ENCODE peak calls at places on chromosomes 2 and 18, in six cellular contexts. A is endothelial cell of umbilical vein, C is HCT116, O is fibroblast of lung, K is PC-3, N is astrocyte. Y is an unnamed sample.

GRCh38 chr2:3377279-3377611 is 373 bp downstream of the EIPR1 start:
- DNase-seq in A (no peak), C (peak; percentile 33), O (peak; percentile 47), K (peak; percentile 46), N (peak; percentile 35), Y (no peak)

GRCh38 chr18:44290366-44290855 is 390.3 kb upstream of the SETBP1 start:
- DNase-seq in A (peak; percentile 21), C (no peak), O (no peak), K (peak; percentile 2), N (peak; percentile 1), Y (no peak)

GRCh38 chr2:16587629-16588028 is 78.0 kb downstream of the CYRIA start:
- DNase-seq in A (peak; percentile 10), C (no peak), O (no peak), K (no peak), N (no peak), Y (no peak)

GRCh38 chr2:75561566-75562512 is 1.1 kb upstream of the EVA1A start:
- DNase-seq in A (no peak), C (no peak), O (no peak), K (peak; percentile 26), N (peak; percentile 55), Y (no peak)

GRCh38 chr18:57026316-57026715 is 120.6 kb upstream of the BOD1L2 start:
- DNase-seq in A (no peak), C (no peak), O (no peak), K (no peak), N (peak; percentile 16), Y (no peak)

GRCh38 chr2:233460726-233461431 is 105.7 kb downstream of the USP40 start:
- DNase-seq in A (no peak), C (no peak), O (no peak), K (no peak), N (no peak), Y (no peak)

GRCh38 chr2:241891315-241891987 is 21.9 kb downstream of the RTP5 start:
- DNase-seq in A (no peak), C (no peak), O (no peak), K (no peak), N (no peak), Y (no peak)

GRCh38 chr2:216829533-216829932 is 30.3 kb downstream of the TNP1 start:
- DNase-seq in A (no peak), C (no peak), O (peak; percentile 41), K (peak; percentile 35), N (peak; percentile 63), Y (no peak)

GRCh38 chr18:55586841-55587240 is 1.2 kb downstream of the TCF4 start:
- DNase-seq in A (peak; percentile 53), C (no peak), O (peak; percentile 67), K (no peak), N (peak; percentile 67), Y (no peak)

GRCh38 chr2:119795309-119796303 is 35.9 kb downstream of the PTPN4 start:
- DNase-seq in A (no peak), C (no peak), O (no peak), K (no peak), N (no peak), Y (no peak)

GRCh38 chr2:236781933-236782788 is 212.5 kb downstream of the ACKR3 start:
- DNase-seq in A (no peak), C (no peak), O (no peak), K (no peak), N (no peak), Y (no peak)

GRCh38 chr2:84870306-84870705 is 10.6 kb downstream of the TRABD2A start:
- DNase-seq in A (no peak), C (no peak), O (no peak), K (no peak), N (no peak), Y (no peak)

GRCh38 chr2:11505652-11506610 is 27.9 kb upstream of the GREB1 start:
- DNase-seq in A (no peak), C (peak; percentile 15), O (no peak), K (peak; percentile 59), N (peak; percentile 17), Y (no peak)

GRCh38 chr2:98554116-98554861 is 54.0 kb downstream of the COA5 start:
- DNase-seq in A (no peak), C (no peak), O (no peak), K (no peak), N (no peak), Y (no peak)

GRCh38 chr18:3514312-3515216 is 64.6 kb downstream of the TGIF1 start:
- DNase-seq in A (no peak), C (no peak), O (no peak), K (peak; percentile 82), N (peak; percentile 37), Y (no peak)

GRCh38 chr2:1752751-1753150 is 8.4 kb upstream of the PXDN start:
- DNase-seq in A (no peak), C (no peak), O (no peak), K (no peak), N (no peak), Y (no peak)

GRCh38 chr2:85766214-85766613 is 12.4 kb downstream of the ATOH8 start:
- DNase-seq in A (peak; percentile 47), C (no peak), O (no peak), K (no peak), N (no peak), Y (no peak)

GRCh38 chr2:147649963-147650362 is 194.9 kb upstream of the ACVR2A start:
- DNase-seq in A (no peak), C (no peak), O (no peak), K (peak; percentile 40), N (no peak), Y (no peak)

GRCh38 chr2:38115216-38116012 is 39.5 kb upstream of the CYP1B1 start:
- DNase-seq in A (peak; percentile 73), C (peak; percentile 59), O (peak; percentile 76), K (peak; percentile 96), N (no peak), Y (no peak)

GRCh38 chr2:207037813-207038212 is 98.5 kb downstream of the CPO start:
- DNase-seq in A (no peak), C (no peak), O (peak; percentile 33), K (no peak), N (no peak), Y (no peak)
- H3K4me3 ChIP-seq in A (no peak overlapping the region), C (no peak overlapping the region), O (no peak overlapping the region), K (no peak overlapping the region), N (no peak overlapping the region), Y (no peak overlapping the region)

GRCh38 chr2:136384541-136385303 is 266.8 kb upstream of the CXCR4 start:
- DNase-seq in A (peak; percentile 44), C (peak; percentile 39), O (peak; percentile 23), K (peak; percentile 55), N (peak; percentile 6), Y (no peak)

GRCh38 chr2:136383161-136383560 is 265.2 kb upstream of the CXCR4 start:
- DNase-seq in A (no peak), C (no peak), O (no peak), K (no peak), N (no peak), Y (no peak)

GRCh38 chr2:136381245-136381644 is 263.3 kb upstream of the CXCR4 start:
- DNase-seq in A (no peak), C (no peak), O (no peak), K (no peak), N (no peak), Y (no peak)

GRCh38 chr2:136378712-136379595 is 261.0 kb upstream of the CXCR4 start:
- DNase-seq in A (peak; percentile 64), C (peak; percentile 39), O (peak; percentile 45), K (peak; percentile 61), N (peak; percentile 19), Y (peak; percentile 22)

GRCh38 chr2:136381722-136382633 is 264.0 kb upstream of the CXCR4 start:
- DNase-seq in A (no peak), C (no peak), O (no peak), K (no peak), N (no peak), Y (no peak)
- H3K9ac ChIP-seq in A (no peak overlapping the region), C (no peak overlapping the region), O (no peak overlapping the region), K (no peak overlapping the region), N (no peak overlapping the region), Y (no peak overlapping the region)

DNA sequence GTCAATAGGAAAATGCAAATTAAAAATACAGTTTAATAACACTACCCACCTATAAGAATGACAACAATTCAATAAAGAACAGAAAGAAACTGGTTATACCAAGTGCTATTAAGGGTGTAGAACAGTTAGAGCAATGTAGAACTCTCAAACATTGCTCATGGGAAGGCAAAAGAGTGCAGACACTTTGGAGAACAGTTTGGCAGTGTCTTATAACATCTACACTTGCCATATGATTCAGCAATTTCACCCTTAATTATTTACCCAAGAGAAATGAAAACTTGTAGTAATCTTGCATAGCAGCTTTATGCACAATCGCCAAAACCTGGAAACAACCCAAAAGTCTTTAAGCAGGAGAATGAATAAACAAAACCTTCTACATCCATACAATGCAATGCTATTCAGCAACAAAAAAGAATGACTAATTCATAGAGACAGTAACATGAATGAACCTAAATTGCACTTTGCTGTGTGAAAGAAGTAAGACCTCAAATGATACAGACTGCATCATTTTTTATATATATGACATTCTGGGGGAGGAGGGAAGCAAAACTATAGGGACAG is 455.2 kb downstream of the THSD7B start:
- DNase-seq in A (no peak), C (no peak), O (peak; percentile 43), K (peak; percentile 94), N (peak; percentile 66), Y (no peak)
- TF ChIP-seq EZH2 in A (no peak), C (no peak), O (no peak), K (no peak), N (no peak), Y (no peak)

GRCh38 chr2:74481432-74481831 is 1.4 kb downstream of the CCDC142 start:
- DNase-seq in A (no peak), C (no peak), O (no peak), K (no peak), N (no peak), Y (no peak)
- H3K4me3 ChIP-seq in A (peak overlapping the region; percentile 66), C (peak overlapping the region; percentile 95), O (peak overlapping the region; percentile 87), K (peak overlapping the region; percentile 84), N (peak overlapping the region; percentile 97), Y (peak overlapping the region; percentile 90)

GRCh38 chr2:176152350-176153181 is 1.2 kb downstream of the HOXD4 start:
- DNase-seq in A (no peak), C (no peak), O (no peak), K (no peak), N (no peak), Y (no peak)
- H3K9ac ChIP-seq in A (no peak overlapping the region), C (no peak overlapping the region), O (no peak overlapping the region), K (no peak overlapping the region), N (peak overlapping the region; percentile 81), Y (no peak overlapping the region)

Y was measured in SK-N-MC.